ENCODE peak calls at places on chromosome 12, in four cellular contexts. S is heart right ventricle, N is MM.1S, C is SJCRH30. E is an unnamed sample.

GRCh38 chr12:111330800-111331752 is 37.8 kb downstream of the PHETA1 start:
- DNase-seq in C (peak; percentile 19), N (peak; percentile 42), S (no peak), E (no peak)

GRCh38 chr12:94704452-94704871 is 54.1 kb upstream of the TMCC3 start:
- DNase-seq in N (no peak), S (no peak), C (no peak), E (peak; percentile 47)

GRCh38 chr12:18696971-18697602 is 40.7 kb downstream of the PLCZ1 start:
- DNase-seq in S (no peak), N (no peak), C (no peak), E (no peak)

GRCh38 chr12:84727964-84728363 is 184.6 kb downstream of the SLC6A15 start:
- DNase-seq in S (no peak), N (peak; percentile 41), C (no peak), E (no peak)

GRCh38 chr12:27652174-27652763 is 44.0 kb upstream of the REP15 start:
- DNase-seq in C (peak; percentile 72), S (no peak), N (peak; percentile 62), E (no peak)

GRCh38 chr12:65022960-65023359 is 98.1 kb downstream of the WIF1 start:
- DNase-seq in C (no peak), N (no peak), S (no peak), E (no peak)

GRCh38 chr12:19021646-19022045 is 107.9 kb upstream of the PLEKHA5 start:
- DNase-seq in S (no peak), N (no peak), C (no peak), E (no peak)

GRCh38 chr12:97159397-97159796 is 252.3 kb downstream of the NEDD1 start:
- DNase-seq in C (no peak), S (no peak), N (no peak), E (no peak)

GRCh38 chr12:52207895-52208294 is 16.1 kb upstream of the KRT80 start:
- DNase-seq in S (peak; percentile 71), N (no peak), C (peak; percentile 63), E (no peak)

GRCh38 chr12:52205584-52206308 is 13.9 kb upstream of the KRT80 start:
- DNase-seq in C (peak; percentile 1), N (no peak), S (no peak), E (no peak)

GRCh38 chr12:52208424-52209165 is 16.8 kb upstream of the KRT80 start:
- DNase-seq in C (peak; percentile 1), S (no peak), N (no peak), E (no peak)

GRCh38 chr12:52206309-52207040 is 14.7 kb upstream of the KRT80 start:
- DNase-seq in S (no peak), N (no peak), C (peak; percentile 50), E (no peak)

GRCh38 chr12:52207106-52207505 is 15.3 kb upstream of the KRT80 start:
- DNase-seq in N (no peak), S (no peak), C (peak; percentile 3), E (peak; percentile 2)
- H3K4me1 ChIP-seq in N (no peaks in the 10 kb centered on the region), S (peaks cover 42% of the 10 kb centered on the region), C (peaks cover 65% of the 10 kb centered on the region), E (peaks cover 1% of the 10 kb centered on the region)

GRCh38 chr12:5101686-5102085 is 58.0 kb downstream of the KCNA5 start:
- DNase-seq in N (no peak), C (no peak), S (no peak), E (no peak)

GRCh38 chr12:5102261-5102789 is 58.6 kb downstream of the KCNA5 start:
- DNase-seq in S (no peak), C (no peak), N (no peak), E (no peak)

GRCh38 chr12:5096241-5096880 is 52.7 kb downstream of the KCNA5 start:
- DNase-seq in S (no peak), C (no peak), N (no peak), E (no peak)

GRCh38 chr12:5097786-5098185 is 54.1 kb downstream of the KCNA5 start:
- DNase-seq in N (no peak), S (no peak), C (no peak), E (no peak)

DNA sequence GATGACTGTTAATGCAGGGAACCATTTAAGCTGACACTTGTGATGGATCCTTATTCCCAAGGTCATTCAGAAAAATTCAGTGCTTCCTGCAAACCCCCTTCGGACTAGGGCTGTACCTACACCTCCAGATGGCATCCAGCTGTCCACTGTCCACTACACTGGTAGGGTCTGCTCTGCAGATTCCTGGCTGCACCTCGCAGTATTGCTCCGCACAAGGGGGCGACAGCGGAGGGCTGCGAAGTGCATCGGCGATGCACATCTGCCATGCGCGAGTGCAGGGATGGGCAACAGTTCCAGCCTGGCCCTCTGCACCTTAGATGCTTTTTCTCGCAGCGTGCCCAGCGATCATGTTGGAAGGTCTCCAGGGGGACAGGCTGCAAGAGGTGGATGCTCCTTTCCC is 55.5 kb downstream of the KCNA5 start:
- DNase-seq in C (no peak), S (no peak), N (no peak), E (no peak)
- H3K27ac ChIP-seq in C (no peak overlapping the region), S (no peak overlapping the region), N (no peak overlapping the region), E (no peak overlapping the region)

DNA sequence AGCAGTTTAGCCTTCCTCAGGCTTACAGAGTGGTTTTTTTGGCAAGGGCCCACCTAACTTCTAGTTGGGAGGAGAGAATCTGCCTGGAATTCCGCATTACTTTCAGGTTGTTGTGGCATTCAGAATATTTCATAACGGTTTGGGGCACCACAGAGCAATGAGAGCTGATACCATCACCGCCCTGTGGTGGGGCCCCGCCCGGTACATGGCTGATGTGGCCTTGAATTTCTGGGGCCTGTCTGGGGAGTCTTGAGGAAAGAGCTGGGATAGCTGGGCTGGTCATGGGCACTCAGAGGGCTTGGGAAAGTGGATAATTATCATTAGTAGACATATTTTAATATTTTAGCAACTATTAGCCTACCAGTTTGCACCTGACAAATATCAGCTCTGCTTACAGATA is 4.2 kb downstream of the TESPA1 start:
- DNase-seq in N (no peak), S (no peak), C (no peak), E (no peak)
- H3K4me1 ChIP-seq in N (peaks cover 13% of the 10 kb centered on the region), S (peaks cover 10% of the 10 kb centered on the region), C (no peaks in the 10 kb centered on the region), E (peaks cover 3% of the 10 kb centered on the region)

DNA sequence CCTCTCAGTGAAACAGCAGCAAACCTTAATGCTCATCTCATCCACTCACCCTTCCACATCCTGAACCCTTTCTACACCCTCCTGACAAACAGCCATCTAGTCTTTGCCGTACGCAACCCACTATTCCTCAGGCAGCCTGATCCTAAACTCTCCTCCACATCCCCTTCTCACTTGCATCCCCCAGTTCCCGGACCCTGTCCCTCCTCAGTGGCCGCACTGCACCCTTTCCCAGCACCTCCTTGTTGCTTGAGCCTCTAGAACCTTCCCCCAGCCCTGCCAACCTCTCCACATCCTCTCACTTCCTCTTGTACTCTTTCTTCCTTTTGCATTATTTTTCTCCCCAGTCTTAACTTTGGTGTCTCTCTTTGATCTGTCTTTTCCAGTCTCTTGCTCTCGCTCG is 42.9 kb downstream of the IQSEC3 start:
- DNase-seq in C (no peak), S (no peak), N (no peak), E (no peak)
- H3K27ac ChIP-seq in C (no peak overlapping the region), S (no peak overlapping the region), N (no peak overlapping the region), E (no peak overlapping the region)

DNA sequence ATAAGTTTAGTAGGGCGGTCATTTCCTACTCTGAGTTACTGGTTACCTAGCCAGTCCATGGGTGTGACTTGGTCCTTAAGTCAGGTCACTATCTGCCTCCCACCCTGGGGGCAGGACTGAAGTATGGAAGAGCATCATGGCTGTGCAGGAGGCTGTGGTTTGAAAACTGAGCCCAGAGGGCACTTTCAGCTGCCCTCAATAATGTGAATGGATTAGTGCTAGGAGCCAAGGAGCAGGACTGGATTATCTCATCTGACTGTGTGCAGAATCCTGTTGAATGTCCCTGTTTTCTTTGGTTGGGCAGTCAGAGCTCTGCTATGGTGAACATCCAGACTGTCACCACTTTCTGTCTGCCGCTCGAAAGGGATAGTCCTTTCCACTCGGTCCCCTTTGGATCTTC is 1.6 kb downstream of the ATXN7L3B start:
- DNase-seq in S (no peak), N (no peak), C (peak; percentile 31), E (no peak)
- H3K4me1 ChIP-seq in S (peaks cover 44% of the 10 kb centered on the region), N (peaks cover 7% of the 10 kb centered on the region), C (peaks cover 3% of the 10 kb centered on the region), E (peaks cover 16% of the 10 kb centered on the region)

GRCh38 chr12:6792522-6793201 is 3.3 kb downstream of the CD4 start:
- DNase-seq in S (no peak), N (no peak), C (peak; percentile 40), E (no peak)
- H3K27ac ChIP-seq in S (no peak overlapping the region), N (no peak overlapping the region), C (no peak overlapping the region), E (no peak overlapping the region)